ENCODE peak calls at places on chromosomes 11 and 22, in eight cellular contexts. L is uterus, Y is suprapubic skin, T is MM.1S, J is PC-9, R is tibial artery, P is DND-41, V is RWPE2. E is an unnamed sample. For H3K4me1, the result is how much of the 10 kb centered on the place peaks cover.

GRCh38 chr11:30049214-30049613 is 32.4 kb upstream of the KCNA4 start:
- DNase-seq in J (no peak), T (no peak), Y (no peak), P (no peak), L (no peak), V (no peak), R (no peak), E (no peak)

GRCh38 chr11:118744001-118744400 is 47.0 kb downstream of the DDX6 start:
- DNase-seq in L (no peak), Y (no peak), P (no peak), J (no peak), T (no peak), R (no peak), V (no peak), E (no peak)

GRCh38 chr11:17476317-17477083 is at the start of gene ABCC8:
- DNase-seq in P (peak), R (no peak), T (no peak), V (no peak), Y (no peak), J (no peak), L (no peak), E (no peak)

GRCh38 chr22:26756675-26757293 is 99.4 kb downstream of the MIAT start:
- DNase-seq in T (peak), P (no peak), J (no peak), L (peak), V (no peak), R (peak), Y (no peak), E (peak)

GRCh38 chr22:43289976-43290663 is 53.1 kb downstream of the SCUBE1 start:
- DNase-seq in L (peak), V (no peak), P (no peak), R (peak), Y (no peak), T (no peak), J (no peak), E (no peak)

GRCh38 chr22:23834830-23835772 is 3.7 kb downstream of the DERL3 start:
- DNase-seq in J (no peak), T (no peak), L (peak), R (peak), Y (peak), V (peak), P (no peak), E (no peak)

GRCh38 chr11:69920500-69921428 is 101.5 kb upstream of the FGF3 start:
- DNase-seq in J (no peak), R (peak), V (peak), L (no peak), T (no peak), P (no peak), Y (peak), E (no peak)

GRCh38 chr22:23767673-23768548 is at the start of gene CHCHD10:
- DNase-seq in T (peak), J (peak), L (peak), P (peak), R (peak), V (no peak), Y (peak), E (peak)

GRCh38 chr11:10778217-10778970 is 27.3 kb downstream of the CTR9 start:
- DNase-seq in L (peak), Y (no peak), T (no peak), P (no peak), V (no peak), J (no peak), R (peak), E (no peak)

GRCh38 chr11:82117339-82117738 is 616.3 kb downstream of the FAM181B start:
- DNase-seq in R (no peak), L (no peak), Y (no peak), P (no peak), T (peak), V (no peak), J (no peak), E (no peak)

GRCh38 chr11:129418039-129418438 is 42.4 kb downstream of the BARX2 start:
- DNase-seq in P (no peak), V (no peak), Y (no peak), J (peak), L (no peak), T (peak), R (no peak), E (no peak)

GRCh38 chr22:42937164-42937854 is 77.6 kb downstream of the PACSIN2 start:
- DNase-seq in P (no peak), T (peak), L (peak), R (peak), Y (no peak), J (peak), V (peak), E (peak)

GRCh38 chr11:110433393-110434333 is 3.9 kb downstream of the FDX1 start:
- DNase-seq in R (no peak), L (no peak), J (peak), T (peak), P (no peak), Y (no peak), V (no peak), E (peak)

GRCh38 chr22:23047742-23048141 is 22.6 kb upstream of the GNAZ start:
- DNase-seq in P (no peak), T (no peak), Y (no peak), R (peak), L (no peak), J (no peak), V (no peak), E (no peak)

GRCh38 chr11:45332486-45332934 is 46.4 kb upstream of the SYT13 start:
- DNase-seq in J (no peak), Y (no peak), T (peak), V (no peak), L (peak), P (peak), R (peak), E (peak)

GRCh38 chr11:76810151-76810853 is 27.1 kb downstream of the TSKU start:
- DNase-seq in Y (peak), P (peak), V (no peak), T (peak), L (no peak), J (no peak), R (no peak), E (no peak)

GRCh38 chr11:94563176-94563847 is 3.9 kb upstream of the PIWIL4 start:
- DNase-seq in J (peak), L (no peak), V (no peak), P (no peak), R (no peak), Y (no peak), T (no peak), E (no peak)

GRCh38 chr11:73859671-73860070 is 17.0 kb downstream of the COA4 start:
- DNase-seq in V (no peak), P (no peak), Y (no peak), R (no peak), J (no peak), T (no peak), L (no peak), E (no peak)

GRCh38 chr11:64181506-64182411 is 4.2 kb upstream of the STIP1 start:
- DNase-seq in V (no peak), P (no peak), J (peak), Y (peak), R (peak), T (peak), L (peak), E (peak)

GRCh38 chr11:104609297-104609696 is 289.0 kb downstream of the CASP12 start:
- DNase-seq in T (peak), J (no peak), P (peak), Y (no peak), L (no peak), R (no peak), V (no peak), E (peak)

GRCh38 chr11:73019996-73020395 is 122.1 kb downstream of the FCHSD2 start:
- DNase-seq in L (no peak), R (no peak), P (no peak), J (no peak), Y (no peak), V (no peak), T (no peak), E (no peak)

GRCh38 chr11:113166280-113166679 is 148.1 kb upstream of the TTC12 start:
- DNase-seq in R (no peak), V (no peak), T (no peak), P (no peak), L (no peak), Y (no peak), J (no peak), E (no peak)

GRCh38 chr22:29837780-29838598 is at the start of gene ASCC2:
- DNase-seq in T (peak), L (peak), V (peak), J (peak), P (peak), Y (peak), R (peak), E (peak)

GRCh38 chr22:42243802-42244060 is 26.7 kb downstream of the TCF20 start:
- DNase-seq in T (no peak), V (no peak), Y (no peak), P (no peak), J (no peak), L (no peak), R (no peak), E (no peak)

GRCh38 chr11:77035041-77035440 is 843 bp downstream of the B3GNT6 start:
- DNase-seq in V (no peak), R (no peak), J (no peak), L (no peak), T (no peak), P (no peak), Y (no peak), E (no peak)

GRCh38 chr22:25696763-25697710 is 45.0 kb upstream of the MYO18B start:
- DNase-seq in V (no peak), Y (no peak), L (no peak), T (no peak), J (no peak), P (no peak), R (no peak), E (no peak)

GRCh38 chr11:10326080-10326964 is 21.4 kb downstream of the ADM start:
- DNase-seq in Y (no peak), P (no peak), V (no peak), J (peak), R (peak), T (no peak), L (peak), E (no peak)

GRCh38 chr11:126188332-126189108 is 22.9 kb downstream of the RPUSD4 start:
- DNase-seq in P (no peak), Y (no peak), V (no peak), L (no peak), J (no peak), R (no peak), T (peak), E (no peak)

GRCh38 chr22:17774206-17774927 is at the start of gene BID:
- DNase-seq in L (no peak), J (no peak), T (peak), V (no peak), R (no peak), P (peak), Y (no peak), E (no peak)

GRCh38 chr11:119907934-119908760 is 179.1 kb upstream of the NECTIN1 start:
- DNase-seq in V (no peak), L (no peak), P (no peak), J (no peak), Y (no peak), T (no peak), R (no peak), E (no peak)

GRCh38 chr11:124676386-124676785 is 2.7 kb downstream of the SPA17 start:
- DNase-seq in V (no peak), R (peak), L (peak), Y (no peak), T (no peak), J (no peak), P (no peak), E (peak)

GRCh38 chr22:26567610-26568009 is 22.3 kb downstream of the TPST2 start:
- DNase-seq in L (no peak), J (no peak), T (no peak), Y (no peak), P (no peak), R (no peak), V (no peak), E (no peak)

GRCh38 chr22:39745789-39746188 is 147.8 kb downstream of the ENTHD1 start:
- DNase-seq in Y (no peak), R (no peak), J (no peak), T (peak), V (no peak), L (no peak), P (no peak), E (no peak)

GRCh38 chr11:121321614-121322243 is 29.2 kb downstream of the SC5D start:
- DNase-seq in L (no peak), J (no peak), R (no peak), P (peak), V (no peak), T (no peak), Y (no peak), E (no peak)

GRCh38 chr11:2717561-2717960 is 17.8 kb upstream of the KCNQ1OT1 start:
- DNase-seq in Y (no peak), V (no peak), L (no peak), P (no peak), J (no peak), R (no peak), T (no peak), E (no peak)

GRCh38 chr22:42511401-42511891 is 8.2 kb downstream of the RRP7A start:
- DNase-seq in R (no peak), V (no peak), T (no peak), Y (no peak), J (no peak), L (no peak), P (peak), E (no peak)

GRCh38 chr22:38317237-38317994 is at the start of gene CSNK1E:
- DNase-seq in T (peak), J (peak), R (peak), L (peak), V (no peak), Y (no peak), P (peak), E (peak)

GRCh38 chr11:1089738-1090599 is 15.3 kb downstream of the MUC2 start:
- DNase-seq in T (no peak), P (no peak), L (no peak), J (no peak), V (no peak), Y (no peak), R (no peak), E (no peak)

DNA sequence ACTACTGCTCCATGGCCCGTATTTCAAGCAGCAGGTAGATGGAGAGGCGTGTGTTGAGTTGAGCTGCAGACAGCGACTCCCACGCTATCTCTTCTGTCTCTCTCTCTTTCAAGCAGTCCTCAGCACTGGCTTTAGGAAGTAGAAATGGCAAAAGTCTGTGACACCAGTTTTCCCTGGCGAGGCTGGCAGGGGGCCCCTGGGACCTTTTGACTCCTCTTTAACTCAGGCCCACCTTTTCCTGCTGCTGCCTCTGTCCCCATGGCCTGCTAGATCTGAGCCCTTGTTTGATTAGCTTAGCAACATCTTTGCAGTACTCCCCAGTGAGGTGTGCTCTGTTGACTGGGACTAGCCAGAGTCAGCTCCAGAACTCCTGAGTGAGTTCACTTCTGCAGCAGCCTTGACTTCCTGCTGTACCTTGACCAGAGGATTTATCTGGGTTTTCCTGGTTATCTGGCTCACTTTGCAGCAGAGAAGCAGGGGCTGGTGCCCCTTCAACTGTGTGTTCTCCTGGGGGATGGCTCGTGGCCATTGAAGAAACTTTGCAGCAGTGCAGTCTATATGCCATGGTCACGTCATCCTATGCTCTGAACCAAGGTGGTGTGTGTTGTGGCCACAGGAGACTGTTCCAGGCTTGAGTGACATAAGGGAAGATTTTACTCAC is 183.9 kb downstream of the DBX1 start:
- DNase-seq in P (no peak), T (no peak), V (no peak), R (no peak), L (no peak), Y (no peak), J (no peak), E (no peak)
- H3K27ac ChIP-seq in P (no peak), T (no peak), V (no peak), R (no peak), L (no peak), Y (no peak), J (peak), E (no peak)

GRCh38 chr22:45996241-45997076 is 19.5 kb upstream of the WNT7B start:
- DNase-seq in T (no peak), R (peak), P (no peak), L (peak), V (peak), Y (no peak), J (no peak), E (peak)

GRCh38 chr22:45998638-45999378 is 21.8 kb upstream of the WNT7B start:
- DNase-seq in R (no peak), J (no peak), P (no peak), Y (no peak), V (peak), L (no peak), T (no peak), E (no peak)

GRCh38 chr22:45997775-45998637 is 21.0 kb upstream of the WNT7B start:
- DNase-seq in R (no peak), T (peak), V (peak), J (no peak), Y (no peak), L (no peak), P (no peak), E (no peak)

GRCh38 chr22:45995405-45996101 is 18.6 kb upstream of the WNT7B start:
- DNase-seq in R (no peak), J (no peak), V (peak), T (no peak), P (no peak), Y (no peak), L (no peak), E (no peak)

DNA sequence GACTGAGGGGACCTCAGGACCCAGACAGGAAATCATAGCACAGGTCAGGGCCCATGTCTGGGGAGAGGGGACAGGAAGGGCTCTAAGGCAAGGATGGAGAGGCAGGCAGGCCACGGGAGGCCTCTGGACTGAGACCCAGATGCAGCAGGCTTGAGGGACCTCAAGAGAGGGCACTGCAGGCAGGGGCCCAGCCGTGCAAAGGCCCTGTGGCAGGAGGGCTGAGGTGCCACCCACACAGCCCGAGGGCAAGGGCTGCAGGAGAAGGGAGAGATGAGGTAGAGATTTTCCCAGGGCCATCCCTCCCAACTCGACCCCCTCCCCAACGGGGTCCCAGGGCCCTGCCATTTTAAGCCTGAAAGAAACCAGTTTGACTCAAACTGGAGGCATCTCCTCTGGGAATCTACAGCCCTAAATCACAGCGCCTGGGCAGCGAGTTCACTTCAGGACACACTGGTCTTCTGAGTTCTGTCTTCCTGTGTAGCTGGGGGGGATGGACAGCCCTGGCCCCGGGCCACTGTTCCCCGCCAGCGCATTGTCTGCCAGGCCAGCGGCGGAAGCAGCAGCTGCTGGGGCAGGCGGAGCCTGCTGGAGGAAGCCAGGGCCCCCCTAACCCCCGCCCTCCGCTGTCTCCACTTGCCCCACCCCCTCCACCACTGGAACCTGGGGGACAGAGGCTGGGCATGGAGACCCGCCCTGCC is 20.3 kb upstream of the WNT7B start:
- DNase-seq in J (peak), P (peak), V (peak), L (peak), R (peak), T (peak), Y (peak), E (peak)
- H3K4me3 ChIP-seq in J (peak), P (no peak), V (no peak), L (no peak), R (no peak), T (no peak), Y (peak), E (no peak)

GRCh38 chr11:33734441-33735165 is 1.6 kb downstream of the CD59 start:
- DNase-seq in R (no peak), T (peak), P (no peak), J (peak), V (no peak), Y (peak), L (no peak), E (no peak)
- H3K4me1 ChIP-seq in R (under half), T (under half), P (under half), J (half or more), V (half or more), Y (half or more), L (under half), E (under half)

GRCh38 chr11:86197448-86197847 is 47.1 kb upstream of the EED start:
- DNase-seq in T (no peak), R (no peak), J (no peak), P (no peak), Y (no peak), L (no peak), V (no peak), E (no peak)

GRCh38 chr11:86198156-86198555 is 46.4 kb upstream of the EED start:
- DNase-seq in P (no peak), R (no peak), T (no peak), V (no peak), J (no peak), L (no peak), Y (no peak), E (no peak)

GRCh38 chr11:86204356-86204755 is 40.2 kb upstream of the EED start:
- DNase-seq in V (no peak), P (no peak), Y (no peak), L (no peak), T (no peak), J (no peak), R (no peak), E (no peak)

GRCh38 chr11:86202013-86202336 is 42.6 kb upstream of the EED start:
- DNase-seq in R (no peak), L (no peak), V (no peak), P (peak), T (peak), Y (no peak), J (no peak), E (no peak)

DNA sequence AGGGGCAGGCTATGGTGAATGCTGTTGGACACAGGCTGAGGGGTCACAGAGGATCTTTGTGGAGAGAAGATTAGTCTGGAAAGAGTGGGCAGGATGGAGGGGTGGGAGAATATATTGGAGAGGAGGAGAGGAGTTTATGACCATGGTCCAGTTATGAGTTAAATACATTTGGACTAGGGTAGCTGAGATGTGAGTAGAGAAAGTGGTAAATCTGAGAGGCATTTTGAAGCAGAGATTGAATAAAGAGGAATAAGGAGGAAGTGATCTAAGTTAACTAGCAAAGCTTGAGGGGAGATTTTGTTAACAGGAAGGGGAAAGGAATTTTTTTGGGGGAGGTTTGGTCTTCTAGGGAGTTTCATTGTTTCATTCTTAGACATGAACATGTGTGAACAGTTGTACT is 43.2 kb upstream of the EED start:
- DNase-seq in V (no peak), R (no peak), Y (no peak), J (no peak), P (no peak), T (no peak), L (no peak), E (no peak)
- H3K27ac ChIP-seq in V (no peak), R (no peak), Y (no peak), J (no peak), P (no peak), T (no peak), L (no peak), E (no peak)

DNA sequence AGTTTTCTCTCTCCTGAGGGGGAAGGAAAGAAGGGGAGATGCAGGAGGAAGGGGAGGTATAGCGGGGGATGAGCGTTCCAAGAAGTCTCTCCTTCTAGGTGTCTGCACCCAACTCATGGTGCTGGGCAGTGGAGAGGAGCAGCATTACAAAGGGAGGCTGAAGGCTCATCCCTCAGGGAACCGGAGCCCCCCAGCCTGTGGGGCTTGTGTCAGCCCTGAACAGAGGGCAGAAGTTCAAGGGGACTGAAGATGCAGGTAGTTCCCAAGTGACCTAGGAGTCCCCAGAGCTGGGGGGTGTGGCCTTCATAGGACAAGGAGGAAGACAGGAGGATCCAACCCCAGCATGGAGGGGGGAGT is 1.8 kb downstream of the C11orf68 start:
- DNase-seq in P (no peak), L (no peak), T (no peak), J (no peak), R (no peak), Y (no peak), V (no peak), E (no peak)
- H3K4me3 ChIP-seq in P (no peak), L (no peak), T (no peak), J (peak), R (peak), Y (peak), V (no peak), E (peak)